ENCODE peak calls at places on chromosomes 12 and 14, in four cellular contexts. L is sigmoid colon, G is lower lobe of right lung, R is left ventricle myocardium inferior. K is an unnamed sample.

GRCh38 chr12:132477009-132477702 is 12.8 kb upstream of the FBRSL1 start:
- DNase-seq in L (no peak), G (no peak), R (no peak), K (no peak)

GRCh38 chr14:105201928-105202513 is 20.9 kb upstream of the NUDT14 start:
- DNase-seq in R (no peak), L (no peak), G (no peak), K (no peak)

GRCh38 chr12:104665296-104665695 is 208.5 kb downstream of the CHST11 start:
- DNase-seq in L (no peak), R (no peak), G (no peak), K (no peak)

GRCh38 chr14:73746540-73747385 is 32.6 kb upstream of the PNMA1 start:
- DNase-seq in G (no peak), L (peak), R (no peak), K (no peak)

GRCh38 chr14:79417961-79418360 is 793.3 kb downstream of the DIO2 start:
- DNase-seq in L (no peak), R (no peak), G (no peak), K (no peak)

GRCh38 chr12:121711925-121712461 is 559 bp upstream of the TMEM120B start:
- DNase-seq in G (peak), L (peak), R (peak), K (no peak)

GRCh38 chr12:126663304-126664094 is 1598.3 kb downstream of the AACS start:
- DNase-seq in L (no peak), R (no peak), G (no peak), K (no peak)

GRCh38 chr14:74425525-74426201 is 347 bp downstream of the SYNDIG1L start:
- DNase-seq in R (peak), G (no peak), L (no peak), K (no peak)

GRCh38 chr14:91554535-91555332 is 44.6 kb upstream of the PPP4R3A start:
- DNase-seq in R (no peak), L (no peak), G (no peak), K (no peak)

GRCh38 chr12:127987199-127987901 is 279.6 kb upstream of the TMEM132C start:
- DNase-seq in R (no peak), L (no peak), G (no peak), K (no peak)

DNA sequence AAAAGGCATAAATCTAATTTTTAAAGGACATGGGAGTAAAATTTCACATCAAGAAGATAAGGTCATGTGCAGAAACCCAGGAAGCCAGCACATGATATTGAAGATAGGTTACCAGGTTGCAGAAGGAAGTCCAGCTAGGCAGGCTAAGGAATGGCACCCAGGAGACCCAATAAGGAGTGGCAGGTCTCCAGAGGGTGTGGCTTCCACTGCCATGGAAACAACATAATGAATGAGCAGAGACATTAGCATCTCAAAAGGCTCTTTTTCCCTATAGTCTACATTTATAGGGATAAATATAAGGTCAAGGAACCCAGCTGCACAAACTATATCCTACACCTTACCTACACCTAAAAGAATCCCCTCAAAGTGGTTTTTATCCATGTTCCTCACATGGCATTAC is 275.9 kb downstream of the RPS29 start:
- DNase-seq in L (no peak), G (no peak), R (no peak), K (no peak)
- H3K4me3 ChIP-seq in L (no peak), G (no peak), R (no peak), K (no peak)

GRCh38 chr14:77324816-77325745 is 4.2 kb downstream of the GSTZ1 start:
- DNase-seq in R (no peak), L (peak), G (no peak), K (no peak)

GRCh38 chr14:77323571-77323970 is 2.7 kb downstream of the GSTZ1 start:
- DNase-seq in R (no peak), L (peak), G (no peak), K (no peak)

GRCh38 chr14:77327111-77327510 is 6.3 kb downstream of the GSTZ1 start:
- DNase-seq in L (peak), R (no peak), G (no peak), K (no peak)

GRCh38 chr14:77324289-77324688 is 3.5 kb downstream of the GSTZ1 start:
- DNase-seq in R (no peak), L (peak), G (no peak), K (no peak)

DNA sequence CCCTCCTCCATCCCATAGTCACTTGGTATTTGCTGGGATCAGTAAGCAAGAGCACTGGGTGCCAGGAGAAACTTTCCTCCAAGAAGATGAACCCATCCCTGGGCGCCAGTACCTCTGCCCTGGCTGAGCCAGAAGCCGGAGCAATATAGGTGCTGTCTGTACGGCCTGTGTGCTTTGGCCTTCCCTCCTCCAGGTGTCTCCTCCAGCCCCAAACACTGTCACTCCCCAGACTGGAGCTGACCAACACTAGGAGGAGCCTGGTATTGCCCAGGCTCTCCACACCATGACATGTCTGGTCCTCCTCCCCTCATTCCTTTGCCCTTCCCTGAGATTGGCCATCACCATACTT is 4.9 kb downstream of the GSTZ1 start:
- DNase-seq in G (no peak), R (no peak), L (no peak), K (no peak)
- TF ChIP-seq CTCF in G (no peak), R (no peak), L (no peak), K (no peak)

GRCh38 chr12:6643569-6644256 is 3.5 kb downstream of the ACRBP start:
- DNase-seq in R (no peak), G (no peak), L (no peak), K (no peak)

GRCh38 chr12:6647083-6647604 is at the start of gene ACRBP:
- DNase-seq in G (peak), L (peak), R (peak), K (peak)

GRCh38 chr12:6644257-6644596 is 3.0 kb downstream of the ACRBP start:
- DNase-seq in L (no peak), G (no peak), R (no peak), K (no peak)

GRCh38 chr12:6644903-6645302 is 2.3 kb downstream of the ACRBP start:
- DNase-seq in G (no peak), L (no peak), R (no peak), K (no peak)

DNA sequence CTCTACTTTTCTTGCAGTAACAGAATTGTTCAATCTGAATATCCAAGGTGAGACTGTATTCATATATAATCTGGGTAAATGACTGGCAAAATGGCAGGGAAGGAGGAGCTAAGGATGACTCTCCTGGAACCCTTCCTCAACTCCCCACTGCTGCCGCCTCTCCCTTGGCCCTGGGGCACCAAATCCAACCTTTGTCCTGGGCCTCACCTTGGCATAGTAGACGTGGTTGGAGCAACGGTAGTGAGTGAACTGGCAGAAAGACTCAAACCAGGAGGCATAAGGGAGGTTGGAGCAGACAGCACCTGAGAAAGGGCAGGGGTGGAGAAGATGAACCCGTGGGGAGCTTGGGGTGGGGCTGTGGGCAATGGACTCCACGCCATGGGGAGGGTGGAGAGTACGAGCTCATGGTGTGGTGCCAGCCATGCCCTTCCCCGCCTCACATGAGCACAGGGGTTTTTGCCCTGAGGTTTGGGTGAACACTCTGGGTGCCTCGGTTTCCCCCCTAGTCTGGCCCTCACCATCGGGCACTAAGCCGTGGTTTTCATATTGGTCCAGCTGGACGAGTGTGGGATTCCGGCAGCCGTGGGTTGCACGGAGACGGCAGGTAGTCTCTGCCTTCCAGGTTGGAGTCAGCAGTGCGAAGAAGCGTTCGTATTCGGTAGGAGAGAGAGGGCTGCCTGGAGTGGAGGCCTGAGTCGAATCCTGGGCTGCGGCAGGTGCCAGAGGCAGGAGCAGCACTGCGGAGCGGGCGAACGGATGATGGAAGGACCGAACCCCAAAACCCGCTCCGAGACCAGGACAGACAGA is 753 bp downstream of the ACRBP start:
- DNase-seq in R (no peak), G (no peak), L (peak), K (no peak)
- H3K4me3 ChIP-seq in R (peak), G (peak), L (peak), K (peak)

DNA sequence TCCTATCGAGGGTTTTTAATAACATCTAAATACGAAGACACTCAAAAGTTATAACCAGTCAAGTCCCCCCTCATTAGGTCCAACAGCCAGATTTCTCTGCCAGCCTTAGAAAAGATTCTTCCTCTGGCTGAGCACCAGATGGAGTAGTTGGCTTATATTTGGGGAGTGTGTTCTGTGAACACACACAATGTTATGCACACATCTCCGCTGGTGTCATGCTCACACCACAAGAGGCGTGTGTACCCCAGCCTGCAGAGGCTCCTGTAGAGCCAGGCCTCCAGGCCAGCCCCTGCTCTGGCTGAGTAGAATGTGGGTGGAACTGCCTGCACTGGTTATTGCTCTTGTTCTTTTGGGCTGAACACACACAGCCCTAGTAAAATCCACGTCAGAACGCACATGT is 64.0 kb downstream of the PIWIL1 start:
- DNase-seq in G (no peak), L (no peak), R (no peak), K (no peak)
- TF ChIP-seq CTCF in G (no peak), L (no peak), R (peak), K (no peak)

GRCh38 chr12:26275313-26276257 is 80.2 kb downstream of the SSPN start:
- DNase-seq in G (no peak), L (no peak), R (no peak), K (peak)

GRCh38 chr12:26273811-26274210 is 78.4 kb downstream of the SSPN start:
- DNase-seq in G (no peak), L (no peak), R (peak), K (no peak)

GRCh38 chr12:26276709-26277108 is 81.3 kb downstream of the SSPN start:
- DNase-seq in R (no peak), L (no peak), G (no peak), K (no peak)

GRCh38 chr12:26271889-26272492 is 76.6 kb downstream of the SSPN start:
- DNase-seq in G (peak), L (peak), R (peak), K (peak)

DNA sequence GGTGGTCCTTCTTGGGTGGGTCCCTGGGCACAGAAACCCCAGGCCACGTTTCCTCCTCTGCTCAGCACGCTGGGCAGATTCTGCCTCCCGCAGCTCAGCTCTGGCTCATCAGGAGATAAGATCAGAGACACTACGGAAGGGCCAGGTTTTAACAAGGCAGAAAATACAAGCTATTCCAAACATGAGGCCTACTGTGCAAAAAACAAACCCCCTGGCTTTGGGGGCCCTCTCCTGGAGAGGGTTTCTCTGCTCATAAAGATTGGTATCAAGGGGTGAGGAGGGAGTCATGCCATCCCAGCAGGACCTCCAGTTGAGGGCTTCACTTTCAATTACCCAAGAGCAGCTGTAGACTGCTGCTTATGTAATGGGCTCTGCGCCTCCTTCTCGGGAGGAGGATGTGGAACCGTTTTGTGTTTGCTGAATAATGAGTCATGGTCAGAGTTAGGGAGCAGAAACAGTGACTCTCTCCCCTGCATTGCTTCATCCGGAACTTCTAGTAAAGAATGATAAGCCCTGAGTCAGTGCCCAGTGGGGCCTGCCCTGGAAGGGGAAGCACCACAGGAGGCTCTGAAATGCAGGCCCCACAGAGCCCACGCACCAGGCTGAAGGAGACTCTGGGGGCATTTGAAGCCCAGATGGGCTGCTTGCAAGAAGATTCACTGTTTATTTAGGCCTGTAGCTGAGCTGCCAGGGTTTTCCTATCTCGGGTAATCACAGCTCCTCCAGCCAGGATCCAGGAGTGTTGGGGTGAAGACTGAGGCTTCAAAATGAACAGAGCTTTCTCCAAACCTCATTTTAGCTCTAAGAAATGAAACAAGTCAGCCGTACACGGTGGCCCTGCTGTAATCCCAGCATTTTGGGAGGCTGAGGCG is 79.3 kb downstream of the SSPN start:
- DNase-seq in G (peak), R (peak), L (peak), K (peak)
- H3K4me3 ChIP-seq in G (no peak), R (no peak), L (no peak), K (no peak)

GRCh38 chr14:30855345-30856037 is 18.9 kb upstream of the COCH start:
- DNase-seq in L (no peak), R (no peak), G (no peak), K (no peak)
- TF ChIP-seq CTCF in L (no peak), R (no peak), G (no peak), K (no peak)

K was measured in kidney epithelial cell.